ENCODE peak calls at places on chromosomes 5 and 9, in eight cellular contexts. N, K, M, U, G, V, A and J are unnamed samples.
A peak's percentile ranks its signal among the peaks of the same experiment; 100 is the strongest.

GRCh38 chr9:137411670-137412380 is 11.1 kb downstream of the EXD3 start:
- DNase-seq in U (peak; percentile 59), N (no peak), G (peak; percentile 99), M (peak; percentile 85), V (peak; percentile 80), K (no peak), A (peak; percentile 82), J (peak; percentile 78)

GRCh38 chr9:7901676-7902075 is 102.1 kb upstream of the DMAC1 start:
- DNase-seq in V (no peak), M (peak; percentile 3), U (no peak), G (no peak), N (peak; percentile 8), K (no peak), A (no peak), J (no peak)

GRCh38 chr9:91119147-91119546 is 242.6 kb downstream of the AUH start:
- DNase-seq in U (no peak), N (peak; percentile 29), A (no peak), M (peak; percentile 54), G (no peak), K (no peak), V (no peak), J (no peak)

GRCh38 chr9:4344946-4345345 is 45.1 kb upstream of the GLIS3 start:
- DNase-seq in K (peak; percentile 4), G (no peak), N (no peak), M (no peak), A (no peak), U (peak; percentile 68), V (no peak), J (no peak)

GRCh38 chr5:3103241-3103855 is 351.9 kb upstream of the IRX2 start:
- DNase-seq in G (no peak), U (no peak), A (no peak), K (no peak), M (no peak), N (peak; percentile 84), V (no peak), J (no peak)

GRCh38 chr9:112793213-112793810 is 42.8 kb downstream of the SNX30 start:
- DNase-seq in U (peak; percentile 75), K (peak; percentile 78), M (peak; percentile 56), N (peak; percentile 84), V (peak; percentile 64), A (peak; percentile 66), G (peak; percentile 42), J (peak; percentile 79)

GRCh38 chr5:113043491-113043931 is 66.9 kb downstream of the DCP2 start:
- DNase-seq in K (no peak), A (peak; percentile 33), V (no peak), M (peak; percentile 47), G (no peak), U (no peak), N (peak; percentile 54), J (peak; percentile 52)

GRCh38 chr5:78758169-78758839 is 109.7 kb upstream of the LHFPL2 start:
- DNase-seq in M (peak; percentile 90), G (no peak), A (no peak), N (no peak), K (no peak), U (no peak), V (no peak), J (no peak)

GRCh38 chr9:88776717-88777497 is 214.4 kb upstream of the S1PR3 start:
- DNase-seq in A (no peak), N (no peak), V (no peak), U (no peak), K (no peak), G (peak; percentile 63), M (peak; percentile 67), J (no peak)

GRCh38 chr5:138643040-138643791 is 68.0 kb upstream of the HSPA9 start:
- DNase-seq in V (no peak), N (no peak), U (no peak), K (no peak), M (no peak), A (no peak), G (no peak), J (no peak)

GRCh38 chr5:138949223-138949574 is 74.1 kb upstream of the LRRTM2 start:
- DNase-seq in N (no peak), U (no peak), M (no peak), A (no peak), V (no peak), K (no peak), G (no peak), J (no peak)

GRCh38 chr5:137282216-137282615 is 216.9 kb downstream of the SPOCK1 start:
- DNase-seq in M (no peak), U (no peak), K (no peak), V (no peak), N (no peak), G (no peak), A (no peak), J (no peak)

GRCh38 chr9:94772654-94773303 is 46.3 kb downstream of the AOPEP start:
- DNase-seq in A (no peak), G (no peak), N (no peak), U (no peak), M (peak; percentile 78), K (no peak), V (no peak), J (no peak)

GRCh38 chr9:117782931-117783788 is 79.0 kb downstream of the TLR4 start:
- DNase-seq in N (peak; percentile 52), G (peak; percentile 56), K (peak; percentile 44), U (peak; percentile 62), M (peak; percentile 29), V (peak; percentile 77), A (peak; percentile 65), J (peak; percentile 82)

GRCh38 chr9:101119206-101119819 is 90.8 kb downstream of the PLPPR1 start:
- DNase-seq in A (peak; percentile 21), U (no peak), G (peak; percentile 32), K (no peak), M (no peak), V (peak; percentile 62), N (peak; percentile 79), J (peak; percentile 63)

GRCh38 chr5:89628876-89629635 is 746.1 kb upstream of the MEF2C start:
- DNase-seq in A (no peak), M (no peak), K (no peak), U (no peak), N (no peak), V (no peak), G (no peak), J (no peak)

GRCh38 chr9:33408087-33408486 is 5.7 kb upstream of the AQP7 start:
- DNase-seq in N (no peak), U (no peak), A (no peak), M (no peak), K (no peak), G (no peak), V (no peak), J (no peak)

GRCh38 chr9:14687042-14687719 is 6.1 kb downstream of the ZDHHC21 start:
- DNase-seq in G (peak; percentile 28), M (peak; percentile 92), U (no peak), V (no peak), A (no peak), K (no peak), N (no peak), J (no peak)

GRCh38 chr9:34451545-34451944 is 6.8 kb downstream of the FAM219A start:
- DNase-seq in N (no peak), V (no peak), A (no peak), M (peak; percentile 2), U (no peak), K (no peak), G (peak; percentile 55), J (no peak)

GRCh38 chr5:177366528-177367322 is 9.0 kb downstream of the RGS14 start:
- DNase-seq in M (peak; percentile 73), V (peak; percentile 92), U (peak; percentile 29), A (peak; percentile 89), G (no peak), K (no peak), N (peak; percentile 95), J (peak; percentile 93)

GRCh38 chr9:89036383-89036782 is 45.1 kb downstream of the S1PR3 start:
- DNase-seq in K (no peak), U (no peak), V (no peak), M (peak; percentile 38), A (no peak), N (no peak), G (no peak), J (no peak)

GRCh38 chr9:14271078-14271673 is 42.8 kb downstream of the NFIB start:
- DNase-seq in U (no peak), A (peak; percentile 48), K (no peak), M (peak; percentile 92), V (peak; percentile 62), N (no peak), G (no peak), J (peak; percentile 31)

GRCh38 chr5:82074968-82075367 is 103.1 kb downstream of the ATG10 start:
- DNase-seq in M (peak; percentile 5), N (no peak), U (no peak), A (no peak), V (no peak), G (no peak), K (no peak), J (no peak)

GRCh38 chr9:80093695-80094094 is 521.9 kb downstream of the TLE4 start:
- DNase-seq in M (no peak), N (no peak), U (no peak), G (no peak), K (no peak), V (no peak), A (no peak), J (no peak)

GRCh38 chr9:35481347-35481975 is 8.4 kb upstream of the RUSC2 start:
- DNase-seq in U (no peak), K (no peak), N (peak; percentile 17), G (peak; percentile 24), A (peak; percentile 41), M (peak; percentile 75), V (peak; percentile 60), J (peak; percentile 47)

GRCh38 chr9:95458666-95459065 is 58.1 kb downstream of the PTCH1 start:
- DNase-seq in U (no peak), M (peak; percentile 62), A (no peak), G (no peak), K (no peak), N (no peak), V (peak; percentile 22), J (no peak)

GRCh38 chr9:135671591-135672041 is 8.5 kb downstream of the LCN9 start:
- DNase-seq in G (no peak), U (no peak), V (no peak), N (peak; percentile 68), K (no peak), M (no peak), A (no peak), J (no peak)

GRCh38 chr5:58716713-58717112 is 133.8 kb downstream of the RAB3C start:
- DNase-seq in K (no peak), G (no peak), N (no peak), M (no peak), A (no peak), U (no peak), V (no peak), J (no peak)